ENCODE peak calls at places on chromosome 3, in six cellular contexts. One of them, this sample, is unnamed.
A peak's percentile ranks its signal among the peaks of the same experiment; 100 is the strongest.

GRCh38 chr3:158748237-158748828 is 16.1 kb upstream of the RARRES1 start:
- DNase-seq in HFFc6: no peak
- DNase-seq in neural crest cell: no peak
- DNase-seq in heart left ventricle: no peak
- DNase-seq in gastrocnemius medialis: no peak
- DNase-seq in GM13977: no peak
- DNase-seq in this sample: no peak

GRCh38 chr3:72738752-72739520 is 109.3 kb downstream of the SHQ1 start:
- DNase-seq in gastrocnemius medialis: no peak
- DNase-seq in GM13977: peak; percentile 92
- DNase-seq in heart left ventricle: peak; percentile 32
- DNase-seq in neural crest cell: peak; percentile 52
- DNase-seq in HFFc6: no peak
- DNase-seq in this sample: peak; percentile 43

GRCh38 chr3:10395196-10395595 is 74.3 kb upstream of the SEC13 start:
- DNase-seq in GM13977: no peak
- DNase-seq in HFFc6: no peak
- DNase-seq in gastrocnemius medialis: no peak
- DNase-seq in heart left ventricle: no peak
- DNase-seq in neural crest cell: no peak
- DNase-seq in this sample: no peak

GRCh38 chr3:116384717-116385116 is 60.6 kb downstream of the LSAMP start:
- DNase-seq in gastrocnemius medialis: no peak
- DNase-seq in GM13977: no peak
- DNase-seq in HFFc6: no peak
- DNase-seq in heart left ventricle: no peak
- DNase-seq in neural crest cell: no peak
- DNase-seq in this sample: no peak

GRCh38 chr3:131328739-131329138 is 52.8 kb upstream of the NUDT16 start:
- DNase-seq in GM13977: no peak
- DNase-seq in neural crest cell: no peak
- DNase-seq in HFFc6: no peak
- DNase-seq in gastrocnemius medialis: no peak
- DNase-seq in heart left ventricle: no peak
- DNase-seq in this sample: no peak

GRCh38 chr3:142574665-142575064 is 3.9 kb downstream of the ATR start:
- DNase-seq in heart left ventricle: no peak
- DNase-seq in gastrocnemius medialis: no peak
- DNase-seq in GM13977: no peak
- DNase-seq in HFFc6: no peak
- DNase-seq in neural crest cell: no peak
- DNase-seq in this sample: no peak

GRCh38 chr3:58683001-58683845 is 16.6 kb upstream of the FAM3D start:
- DNase-seq in gastrocnemius medialis: peak; percentile 6
- DNase-seq in HFFc6: peak; percentile 28
- DNase-seq in GM13977: no peak
- DNase-seq in heart left ventricle: no peak
- DNase-seq in neural crest cell: no peak
- DNase-seq in this sample: no peak

GRCh38 chr3:58585005-58585786 is 8.0 kb upstream of the FAM107A start:
- DNase-seq in heart left ventricle: peak; percentile 90
- DNase-seq in gastrocnemius medialis: peak; percentile 59
- DNase-seq in neural crest cell: peak; percentile 67
- DNase-seq in GM13977: peak; percentile 86
- DNase-seq in HFFc6: peak; percentile 55
- DNase-seq in this sample: peak; percentile 82

GRCh38 chr3:27684302-27684701 is 37.8 kb downstream of the EOMES start:
- DNase-seq in heart left ventricle: no peak
- DNase-seq in HFFc6: no peak
- DNase-seq in neural crest cell: no peak
- DNase-seq in gastrocnemius medialis: no peak
- DNase-seq in GM13977: no peak
- DNase-seq in this sample: no peak

GRCh38 chr3:186192823-186193222 is 83.9 kb upstream of the ETV5 start:
- DNase-seq in heart left ventricle: no peak
- DNase-seq in GM13977: no peak
- DNase-seq in HFFc6: no peak
- DNase-seq in gastrocnemius medialis: no peak
- DNase-seq in neural crest cell: no peak
- DNase-seq in this sample: no peak

GRCh38 chr3:10470666-10471336 is 34.6 kb downstream of the ATP2B2 start:
- DNase-seq in GM13977: no peak
- DNase-seq in neural crest cell: peak; percentile 21
- DNase-seq in heart left ventricle: no peak
- DNase-seq in HFFc6: no peak
- DNase-seq in gastrocnemius medialis: peak; percentile 24
- DNase-seq in this sample: peak; percentile 12

GRCh38 chr3:177361042-177361938 is 164.0 kb upstream of the TBL1XR1 start:
- DNase-seq in HFFc6: no peak
- DNase-seq in gastrocnemius medialis: no peak
- DNase-seq in heart left ventricle: no peak
- DNase-seq in GM13977: no peak
- DNase-seq in neural crest cell: no peak
- DNase-seq in this sample: no peak

GRCh38 chr3:35505181-35505580 is 134.1 kb upstream of the ARPP21 start:
- DNase-seq in gastrocnemius medialis: no peak
- DNase-seq in heart left ventricle: peak; percentile 18
- DNase-seq in GM13977: no peak
- DNase-seq in neural crest cell: peak; percentile 8
- DNase-seq in HFFc6: no peak
- DNase-seq in this sample: no peak

GRCh38 chr3:23455084-23455483 is 252.0 kb downstream of the UBE2E2 start:
- DNase-seq in neural crest cell: no peak
- DNase-seq in gastrocnemius medialis: no peak
- DNase-seq in GM13977: no peak
- DNase-seq in HFFc6: peak; percentile 82
- DNase-seq in heart left ventricle: no peak
- DNase-seq in this sample: no peak

GRCh38 chr3:86982883-86983282 is 8.1 kb downstream of the VGLL3 start:
- DNase-seq in GM13977: no peak
- DNase-seq in neural crest cell: no peak
- DNase-seq in gastrocnemius medialis: no peak
- DNase-seq in HFFc6: peak; percentile 73
- DNase-seq in heart left ventricle: no peak
- DNase-seq in this sample: no peak

GRCh38 chr3:170421147-170421641 is 2.5 kb downstream of the CLDN11 start:
- DNase-seq in gastrocnemius medialis: no peak
- DNase-seq in HFFc6: no peak
- DNase-seq in GM13977: no peak
- DNase-seq in heart left ventricle: no peak
- DNase-seq in neural crest cell: no peak
- DNase-seq in this sample: no peak

GRCh38 chr3:50316657-50317242 is 5.8 kb downstream of the HYAL2 start:
- DNase-seq in gastrocnemius medialis: no peak
- DNase-seq in GM13977: no peak
- DNase-seq in HFFc6: no peak
- DNase-seq in heart left ventricle: peak; percentile 52
- DNase-seq in neural crest cell: no peak
- DNase-seq in this sample: no peak

GRCh38 chr3:69033470-69033869 is 18.7 kb downstream of the TMF1 start:
- DNase-seq in heart left ventricle: no peak
- DNase-seq in gastrocnemius medialis: no peak
- DNase-seq in HFFc6: peak; percentile 66
- DNase-seq in neural crest cell: no peak
- DNase-seq in GM13977: no peak
- DNase-seq in this sample: no peak

GRCh38 chr3:12648384-12648959 is 15.4 kb downstream of the RAF1 start:
- DNase-seq in neural crest cell: no peak
- DNase-seq in heart left ventricle: no peak
- DNase-seq in gastrocnemius medialis: no peak
- DNase-seq in HFFc6: no peak
- DNase-seq in GM13977: no peak
- DNase-seq in this sample: no peak

GRCh38 chr3:36740822-36741221 is 23.5 kb downstream of the DCLK3 start:
- DNase-seq in neural crest cell: no peak
- DNase-seq in gastrocnemius medialis: no peak
- DNase-seq in GM13977: no peak
- DNase-seq in HFFc6: no peak
- DNase-seq in heart left ventricle: no peak
- DNase-seq in this sample: no peak

GRCh38 chr3:193483988-193484539 is 70.6 kb downstream of the ATP13A4 start:
- DNase-seq in heart left ventricle: no peak
- DNase-seq in gastrocnemius medialis: no peak
- DNase-seq in HFFc6: no peak
- DNase-seq in GM13977: no peak
- DNase-seq in neural crest cell: no peak
- DNase-seq in this sample: no peak

GRCh38 chr3:179604336-179605078 is at the start of the genes MRPL47 and NDUFB5:
- DNase-seq in GM13977: peak; percentile 89
- DNase-seq in heart left ventricle: peak; percentile 95
- DNase-seq in neural crest cell: peak; percentile 83
- DNase-seq in HFFc6: peak; percentile 95
- DNase-seq in gastrocnemius medialis: peak; percentile 93
- DNase-seq in this sample: peak; percentile 84

GRCh38 chr3:106628407-106628806 is 748.8 kb upstream of the CCDC54 start:
- DNase-seq in GM13977: no peak
- DNase-seq in gastrocnemius medialis: no peak
- DNase-seq in HFFc6: peak; percentile 46
- DNase-seq in heart left ventricle: no peak
- DNase-seq in neural crest cell: no peak
- DNase-seq in this sample: no peak
- TF ChIP-seq CTCF in GM13977: no peak
- TF ChIP-seq CTCF in gastrocnemius medialis: no peak
- TF ChIP-seq CTCF in HFFc6: peak; percentile 15
- TF ChIP-seq CTCF in heart left ventricle: no peak
- TF ChIP-seq CTCF in neural crest cell: no peak
- TF ChIP-seq CTCF in this sample: no peak

GRCh38 chr3:16478516-16478915 is 35.0 kb downstream of the RFTN1 start:
- DNase-seq in gastrocnemius medialis: no peak
- DNase-seq in HFFc6: peak; percentile 76
- DNase-seq in heart left ventricle: no peak
- DNase-seq in GM13977: no peak
- DNase-seq in neural crest cell: no peak
- DNase-seq in this sample: no peak
- TF ChIP-seq CTCF in gastrocnemius medialis: no peak
- TF ChIP-seq CTCF in HFFc6: no peak
- TF ChIP-seq CTCF in heart left ventricle: no peak
- TF ChIP-seq CTCF in GM13977: no peak
- TF ChIP-seq CTCF in neural crest cell: no peak
- TF ChIP-seq CTCF in this sample: no peak

GRCh38 chr3:3800685-3801509 is 1.7 kb downstream of the LRRN1 start:
- DNase-seq in HFFc6: no peak
- DNase-seq in heart left ventricle: no peak
- DNase-seq in neural crest cell: peak; percentile 25
- DNase-seq in GM13977: no peak
- DNase-seq in gastrocnemius medialis: peak; percentile 25
- DNase-seq in this sample: peak; percentile 33

GRCh38 chr3:3798641-3799113 is 554 bp upstream of the LRRN1 start:
- DNase-seq in HFFc6: no peak
- DNase-seq in GM13977: peak; percentile 24
- DNase-seq in gastrocnemius medialis: no peak
- DNase-seq in neural crest cell: no peak
- DNase-seq in heart left ventricle: no peak
- DNase-seq in this sample: peak; percentile 41

GRCh38 chr3:3801510-3801841 is 2.2 kb downstream of the LRRN1 start:
- DNase-seq in neural crest cell: peak; percentile 17
- DNase-seq in heart left ventricle: no peak
- DNase-seq in gastrocnemius medialis: no peak
- DNase-seq in GM13977: no peak
- DNase-seq in HFFc6: no peak
- DNase-seq in this sample: no peak

GRCh38 chr3:3800076-3800448 is 831 bp downstream of the LRRN1 start:
- DNase-seq in GM13977: peak; percentile 32
- DNase-seq in HFFc6: no peak
- DNase-seq in neural crest cell: peak; percentile 12
- DNase-seq in gastrocnemius medialis: no peak
- DNase-seq in heart left ventricle: no peak
- DNase-seq in this sample: peak; percentile 43

DNA sequence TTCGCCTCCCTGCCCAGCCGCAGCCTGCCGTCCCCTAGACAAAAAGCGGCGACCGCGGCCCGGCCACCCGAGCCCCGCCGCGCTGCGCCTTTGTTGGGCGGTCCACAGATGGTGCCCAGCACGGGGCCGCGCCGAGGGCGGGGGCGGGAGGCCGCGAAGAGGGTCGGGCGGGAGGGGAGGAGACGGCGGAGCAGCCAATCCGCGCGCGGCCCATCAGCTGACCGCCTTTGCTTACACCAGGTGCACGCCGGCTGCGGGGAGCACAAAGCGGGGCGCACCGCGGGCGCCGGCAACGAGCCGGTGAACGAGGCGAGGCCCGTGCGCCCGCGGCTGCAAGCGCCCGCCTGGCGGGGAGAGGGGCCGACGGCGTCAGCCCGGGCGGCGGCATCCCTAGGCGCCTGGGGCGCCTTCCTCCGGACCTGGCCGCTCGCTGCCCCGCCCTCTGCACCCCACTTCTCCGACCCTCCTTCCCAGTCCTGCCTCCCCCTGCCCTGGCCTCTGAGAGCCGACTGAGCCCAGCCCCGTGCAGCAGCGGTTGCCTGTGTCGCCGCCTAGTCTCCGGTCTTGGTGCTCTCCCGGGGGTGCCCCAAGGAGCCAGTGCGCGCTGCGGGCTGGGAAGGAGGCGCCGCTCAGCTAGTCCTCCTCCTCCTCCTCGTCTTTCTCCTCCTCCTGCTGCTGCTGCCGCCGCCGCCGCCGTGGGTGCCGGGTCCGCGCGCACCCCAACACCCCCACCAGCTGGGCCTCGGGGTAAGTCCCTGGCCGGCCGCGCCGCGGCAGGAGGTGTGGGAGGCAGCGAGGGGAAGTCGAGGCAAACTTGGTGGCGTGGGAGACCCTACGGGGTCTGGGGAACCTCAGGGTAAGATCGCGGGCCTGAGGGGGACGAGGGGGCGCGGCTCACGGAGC is at the start of gene LRRN1:
- DNase-seq in heart left ventricle: peak; percentile 49
- DNase-seq in GM13977: peak; percentile 67
- DNase-seq in gastrocnemius medialis: peak; percentile 52
- DNase-seq in neural crest cell: peak; percentile 68
- DNase-seq in HFFc6: no peak
- DNase-seq in this sample: peak; percentile 41
- TF ChIP-seq CTCF in heart left ventricle: no peak
- TF ChIP-seq CTCF in GM13977: no peak
- TF ChIP-seq CTCF in gastrocnemius medialis: no peak
- TF ChIP-seq CTCF in neural crest cell: no peak
- TF ChIP-seq CTCF in HFFc6: no peak
- TF ChIP-seq CTCF in this sample: no peak

DNA sequence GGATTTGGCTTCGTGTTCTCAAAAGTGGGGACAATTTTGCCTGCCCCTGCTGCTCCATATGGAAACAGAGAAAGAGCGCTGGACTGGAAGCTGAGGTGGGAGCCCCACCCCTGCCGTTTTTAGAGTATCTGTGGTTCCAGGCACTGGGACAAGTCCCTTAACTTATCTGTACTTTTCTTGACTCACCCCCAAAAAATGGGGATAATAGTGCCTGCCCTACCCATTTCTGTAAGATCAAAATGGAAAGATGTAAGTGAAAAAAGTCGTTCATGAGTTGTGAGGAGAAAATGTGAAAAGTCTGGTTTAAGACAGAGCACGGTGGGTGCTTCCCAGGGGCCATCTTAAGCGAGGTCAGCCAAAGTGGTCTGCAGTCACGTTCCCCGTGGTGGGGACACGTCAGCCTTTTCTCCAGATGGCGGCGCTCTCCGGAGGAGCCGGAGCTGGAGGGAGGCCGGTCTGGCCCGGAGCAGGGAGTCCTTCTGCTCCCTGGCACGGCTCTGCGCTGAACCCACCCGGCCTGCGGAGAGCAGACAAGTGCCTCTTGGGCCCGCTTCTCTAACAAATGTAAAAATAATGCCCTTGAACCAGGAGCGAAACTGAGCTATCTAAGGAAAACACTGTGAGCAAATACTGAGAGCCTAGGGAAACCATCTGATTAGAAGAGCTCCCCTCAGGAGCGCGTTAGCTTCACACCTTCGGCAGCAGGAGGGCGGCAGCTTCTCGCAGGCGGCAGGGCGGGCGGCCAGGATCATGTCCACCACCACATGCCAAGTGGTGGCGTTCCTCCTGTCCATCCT is at the start of gene CLDN18:
- DNase-seq in neural crest cell: no peak
- DNase-seq in gastrocnemius medialis: no peak
- DNase-seq in HFFc6: no peak
- DNase-seq in heart left ventricle: no peak
- DNase-seq in GM13977: no peak
- DNase-seq in this sample: no peak
- TF ChIP-seq CTCF in neural crest cell: no peak
- TF ChIP-seq CTCF in gastrocnemius medialis: no peak
- TF ChIP-seq CTCF in HFFc6: no peak
- TF ChIP-seq CTCF in heart left ventricle: no peak
- TF ChIP-seq CTCF in GM13977: no peak
- TF ChIP-seq CTCF in this sample: no peak